ENCODE peak calls at places on chromosomes 3 and 15, in five cellular contexts. J, Y, U, V and N are unnamed samples.

GRCh38 chr15:48627260-48627969 is 18.1 kb downstream of the FBN1 start:
- DNase-seq in V (no peak), Y (no peak), J (no peak), U (peak; percentile 66), N (no peak)

GRCh38 chr15:65862682-65863081 is 6.6 kb upstream of the RAB11A start:
- DNase-seq in Y (peak; percentile 86), V (peak; percentile 41), J (peak; percentile 38), U (peak; percentile 74), N (no peak)

GRCh38 chr3:44021646-44022594 is 219.8 kb upstream of the TOPAZ1 start:
- DNase-seq in J (no peak), U (no peak), V (no peak), Y (peak; percentile 38), N (no peak)

GRCh38 chr3:17645074-17645698 is 97.2 kb downstream of the TBC1D5 start:
- DNase-seq in J (no peak), V (no peak), Y (peak; percentile 30), U (peak; percentile 86), N (no peak)

GRCh38 chr3:36444909-36445308 is 64.6 kb downstream of the STAC start:
- DNase-seq in J (no peak), V (no peak), Y (no peak), U (no peak), N (no peak)

GRCh38 chr3:32421185-32421584 is 29.5 kb downstream of the CMTM7 start:
- DNase-seq in Y (no peak), V (no peak), U (no peak), J (no peak), N (no peak)

GRCh38 chr3:85710490-85710889 is 751.7 kb downstream of the CADM2 start:
- DNase-seq in V (no peak), U (no peak), Y (no peak), J (no peak), N (no peak)

GRCh38 chr15:47741907-47742306 is 24.6 kb downstream of the SEMA6D start:
- DNase-seq in Y (no peak), J (no peak), U (no peak), V (no peak), N (no peak)

GRCh38 chr3:71088019-71088711 is 495.4 kb downstream of the FOXP1 start:
- DNase-seq in V (no peak), U (no peak), J (no peak), Y (no peak), N (no peak)

GRCh38 chr3:188152660-188153497 is 1.1 kb upstream of the LPP start:
- DNase-seq in J (peak; percentile 49), Y (peak; percentile 8), U (peak; percentile 78), V (no peak), N (no peak)

GRCh38 chr15:43056696-43057095 is 49.1 kb downstream of the UBR1 start:
- DNase-seq in J (no peak), Y (no peak), U (no peak), V (no peak), N (no peak)

GRCh38 chr3:172057059-172057458 is 17.7 kb downstream of the FNDC3B start:
- DNase-seq in U (no peak), V (no peak), Y (no peak), J (no peak), N (no peak)

GRCh38 chr3:79297242-79297641 is 470.6 kb downstream of the ROBO1 start:
- DNase-seq in U (peak; percentile 92), V (no peak), J (no peak), Y (no peak), N (no peak)

GRCh38 chr3:130404401-130404800 is 58.9 kb downstream of the COL6A5 start:
- DNase-seq in Y (no peak), J (no peak), V (no peak), U (no peak), N (no peak)

GRCh38 chr3:130866327-130866726 is 27.6 kb upstream of the ATP2C1 start:
- DNase-seq in J (no peak), U (no peak), V (no peak), Y (no peak), N (no peak)

GRCh38 chr3:166634091-166634746 is 745.9 kb downstream of the ZBBX start:
- DNase-seq in Y (no peak), U (no peak), V (no peak), J (no peak), N (no peak)

GRCh38 chr3:157263027-157263426 is 103.1 kb upstream of the CCNL1 start:
- DNase-seq in Y (no peak), U (peak; percentile 66), J (no peak), V (no peak), N (no peak)

GRCh38 chr15:42118650-42119531 is 24.5 kb upstream of the PLA2G4D start:
- DNase-seq in U (no peak), J (peak; percentile 21), V (no peak), Y (no peak), N (no peak)

GRCh38 chr15:51884517-51885236 is 55.2 kb downstream of the TMOD3 start:
- DNase-seq in U (peak; percentile 29), J (no peak), Y (no peak), V (no peak), N (no peak)

GRCh38 chr15:57640935-57641682 is 49.4 kb downstream of the MYZAP start:
- DNase-seq in U (peak; percentile 57), J (no peak), Y (peak; percentile 15), V (no peak), N (no peak)

GRCh38 chr3:43786102-43786952 is 95.6 kb downstream of the ABHD5 start:
- DNase-seq in U (no peak), Y (no peak), V (no peak), J (no peak), N (no peak)

GRCh38 chr3:114121996-114122709 is 56.7 kb downstream of the DRD3 start:
- DNase-seq in J (no peak), U (peak; percentile 71), Y (no peak), V (no peak), N (no peak)

GRCh38 chr3:16897254-16897926 is 12.6 kb downstream of the PLCL2 start:
- DNase-seq in V (peak; percentile 82), U (no peak), J (no peak), Y (peak; percentile 76), N (no peak)

GRCh38 chr3:39707314-39707909 is 102.0 kb upstream of the MYRIP start:
- DNase-seq in J (no peak), V (no peak), Y (peak; percentile 43), U (peak; percentile 69), N (no peak)

GRCh38 chr3:79872483-79872882 is 104.7 kb upstream of the ROBO1 start:
- DNase-seq in J (no peak), Y (no peak), U (peak; percentile 78), V (no peak), N (no peak)

GRCh38 chr3:183385698-183386590 is 42.5 kb downstream of the MCF2L2 start:
- DNase-seq in J (peak; percentile 64), V (peak; percentile 60), U (peak; percentile 88), Y (peak; percentile 74), N (no peak)

GRCh38 chr15:42027521-42027920 is 6.7 kb upstream of the PLA2G4E start:
- DNase-seq in V (no peak), U (no peak), Y (no peak), J (no peak), N (no peak)

GRCh38 chr3:134630506-134630905 is 20.3 kb downstream of the KY start:
- DNase-seq in U (peak; percentile 33), J (peak; percentile 24), V (no peak), Y (no peak), N (no peak)

GRCh38 chr3:134949150-134949549 is 154.1 kb downstream of the EPHB1 start:
- DNase-seq in V (no peak), Y (no peak), J (no peak), U (no peak), N (no peak)

GRCh38 chr3:129794319-129795201 is 99.0 kb downstream of the TMCC1 start:
- DNase-seq in Y (peak; percentile 21), U (peak; percentile 59), J (peak; percentile 58), V (no peak), N (no peak)

GRCh38 chr3:44248152-44248551 is 6.5 kb downstream of the TOPAZ1 start:
- DNase-seq in U (no peak), Y (no peak), V (no peak), J (no peak), N (no peak)

DNA sequence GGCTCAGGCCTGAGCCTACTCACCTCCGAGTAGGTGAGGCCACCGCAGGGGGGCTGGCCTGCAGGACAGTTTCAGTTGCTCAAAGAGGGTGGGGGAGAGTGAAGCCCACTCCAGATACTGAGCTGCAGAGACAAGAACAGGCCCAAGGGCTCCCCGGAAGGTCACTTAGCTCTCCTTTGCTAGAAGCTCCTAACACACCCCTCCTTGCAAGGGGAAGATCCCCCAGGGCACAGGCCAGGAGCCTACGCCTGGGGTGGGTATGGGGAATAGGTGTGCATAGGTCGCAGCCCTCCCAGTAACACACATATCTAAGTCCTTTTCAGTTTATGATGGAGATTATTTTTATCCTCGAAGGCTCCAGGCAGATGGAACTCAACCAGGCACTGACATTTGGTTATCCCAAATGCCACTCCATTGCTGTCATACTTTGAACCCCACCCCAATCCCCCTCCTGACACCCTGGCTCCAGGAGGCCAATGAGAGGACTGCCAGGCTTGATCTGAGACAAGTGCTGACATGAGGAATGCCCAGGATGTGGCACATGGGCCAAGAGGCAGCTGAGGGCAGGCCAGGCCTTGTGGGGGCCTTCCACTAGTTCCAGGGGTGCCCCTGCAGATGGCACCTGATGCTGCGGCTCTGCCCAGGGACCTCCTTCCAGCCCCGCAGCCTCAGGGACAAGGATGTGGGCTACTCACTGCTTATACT is 1.1 kb upstream of the MUSTN1 start:
- DNase-seq in Y (no peak), U (no peak), J (no peak), V (no peak), N (no peak)
- TF ChIP-seq CTCF in Y (no peak), U (no peak), J (no peak), V (no peak), N (no peak)

GRCh38 chr3:14430706-14431470 is 28.5 kb downstream of the SLC6A6 start:
- DNase-seq in V (no peak), Y (peak; percentile 20), J (no peak), U (no peak), N (no peak)
- TF ChIP-seq CTCF in V (no peak), Y (no peak), J (no peak), U (no peak), N (no peak)

GRCh38 chr15:44261007-44261706 is 27.4 kb upstream of the GOLM2 start:
- DNase-seq in J (no peak), V (no peak), Y (no peak), U (no peak), N (no peak)
- TF ChIP-seq CTCF in J (no peak), V (no peak), Y (no peak), U (no peak), N (no peak)

GRCh38 chr3:67897686-67898336 is 243.4 kb upstream of the SUCLG2 start:
- DNase-seq in V (no peak), J (no peak), U (no peak), Y (no peak), N (no peak)

GRCh38 chr3:67906256-67906655 is 251.8 kb upstream of the SUCLG2 start:
- DNase-seq in Y (no peak), U (no peak), J (no peak), V (no peak), N (no peak)

GRCh38 chr3:67898916-67899315 is 244.5 kb upstream of the SUCLG2 start:
- DNase-seq in V (no peak), U (no peak), Y (no peak), J (no peak), N (no peak)

GRCh38 chr3:67896130-67896529 is 241.7 kb upstream of the SUCLG2 start:
- DNase-seq in V (no peak), Y (no peak), J (no peak), U (no peak), N (no peak)

DNA sequence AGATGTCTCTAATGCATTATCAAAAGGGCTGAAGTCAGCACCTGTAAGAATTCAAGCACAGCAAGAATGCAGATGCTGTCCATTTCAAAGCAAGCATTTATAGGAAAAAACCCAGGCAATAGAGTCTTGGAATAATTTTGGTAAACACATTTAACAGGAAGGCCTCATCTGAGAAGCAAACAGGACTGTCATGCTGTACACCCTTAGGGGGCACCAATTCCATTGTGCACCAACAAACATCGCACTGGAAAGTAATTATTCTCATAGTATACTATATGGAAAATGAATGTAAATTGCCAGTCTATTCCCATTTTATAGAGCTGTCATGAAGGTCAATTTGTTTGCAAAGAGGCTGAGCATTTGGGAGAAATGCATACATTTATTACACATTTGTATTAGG is 247.3 kb upstream of the SUCLG2 start:
- DNase-seq in V (no peak), Y (no peak), U (no peak), J (no peak), N (no peak)
- TF ChIP-seq CTCF in V (no peak), Y (peak; percentile 7), U (no peak), J (no peak), N (peak; percentile 57)